ENCODE peak calls at places on chromosomes 5 and 9, in ten cellular contexts. V, A, R, T, N, B, W, J, C and G are unnamed samples.

GRCh38 chr5:72441861-72442540 is 65.2 kb downstream of the ZNF366 start:
- DNase-seq in A (peak), J (no peak), T (peak), N (no peak), C (no peak), R (no peak), V (no peak), B (peak), W (peak), G (no peak)

GRCh38 chr5:134255418-134256150 is 29.7 kb upstream of the PPP2CA start:
- DNase-seq in N (no peak), A (peak), J (no peak), W (no peak), V (no peak), B (no peak), C (no peak), T (peak), R (no peak), G (no peak)

GRCh38 chr5:84597904-84598303 is 213.2 kb upstream of the EDIL3 start:
- DNase-seq in T (no peak), W (no peak), N (no peak), R (no peak), J (no peak), B (no peak), C (no peak), A (no peak), V (no peak), G (no peak)

GRCh38 chr5:78537821-78538220 is 110.8 kb downstream of the LHFPL2 start:
- DNase-seq in T (peak), N (no peak), B (no peak), J (peak), W (no peak), C (no peak), V (peak), R (no peak), A (peak), G (no peak)

GRCh38 chr9:16901589-16901988 is 31.1 kb upstream of the BNC2 start:
- DNase-seq in J (no peak), N (no peak), A (peak), C (no peak), T (peak), V (no peak), B (no peak), W (peak), R (no peak), G (no peak)

GRCh38 chr5:96548941-96549340 is 113.2 kb upstream of the CAST start:
- DNase-seq in N (no peak), J (peak), V (no peak), W (peak), C (no peak), T (peak), R (no peak), A (no peak), B (no peak), G (peak)

GRCh38 chr9:115208503-115208902 is 90.5 kb upstream of the TNC start:
- DNase-seq in C (no peak), T (peak), R (no peak), V (no peak), J (no peak), B (no peak), A (peak), N (no peak), W (peak), G (no peak)

GRCh38 chr5:181566-181965 is 9.7 kb upstream of the LRRC14B start:
- DNase-seq in J (no peak), N (no peak), W (no peak), V (no peak), A (no peak), T (no peak), C (no peak), B (no peak), R (no peak), G (no peak)

GRCh38 chr9:93129286-93129685 is 4.8 kb downstream of the NINJ1 start:
- DNase-seq in J (no peak), N (no peak), A (no peak), T (no peak), W (no peak), V (no peak), B (no peak), C (no peak), R (no peak), G (no peak)

GRCh38 chr9:109779711-109780452 is at the start of gene PALM2AKAP2:
- DNase-seq in V (peak), A (peak), W (no peak), J (peak), B (no peak), N (peak), C (peak), R (peak), T (peak), G (no peak)

GRCh38 chr5:127739807-127740384 is 36.7 kb downstream of the CCDC192 start:
- DNase-seq in N (no peak), J (no peak), R (no peak), B (no peak), T (no peak), W (no peak), C (no peak), A (no peak), V (no peak), G (no peak)

DNA sequence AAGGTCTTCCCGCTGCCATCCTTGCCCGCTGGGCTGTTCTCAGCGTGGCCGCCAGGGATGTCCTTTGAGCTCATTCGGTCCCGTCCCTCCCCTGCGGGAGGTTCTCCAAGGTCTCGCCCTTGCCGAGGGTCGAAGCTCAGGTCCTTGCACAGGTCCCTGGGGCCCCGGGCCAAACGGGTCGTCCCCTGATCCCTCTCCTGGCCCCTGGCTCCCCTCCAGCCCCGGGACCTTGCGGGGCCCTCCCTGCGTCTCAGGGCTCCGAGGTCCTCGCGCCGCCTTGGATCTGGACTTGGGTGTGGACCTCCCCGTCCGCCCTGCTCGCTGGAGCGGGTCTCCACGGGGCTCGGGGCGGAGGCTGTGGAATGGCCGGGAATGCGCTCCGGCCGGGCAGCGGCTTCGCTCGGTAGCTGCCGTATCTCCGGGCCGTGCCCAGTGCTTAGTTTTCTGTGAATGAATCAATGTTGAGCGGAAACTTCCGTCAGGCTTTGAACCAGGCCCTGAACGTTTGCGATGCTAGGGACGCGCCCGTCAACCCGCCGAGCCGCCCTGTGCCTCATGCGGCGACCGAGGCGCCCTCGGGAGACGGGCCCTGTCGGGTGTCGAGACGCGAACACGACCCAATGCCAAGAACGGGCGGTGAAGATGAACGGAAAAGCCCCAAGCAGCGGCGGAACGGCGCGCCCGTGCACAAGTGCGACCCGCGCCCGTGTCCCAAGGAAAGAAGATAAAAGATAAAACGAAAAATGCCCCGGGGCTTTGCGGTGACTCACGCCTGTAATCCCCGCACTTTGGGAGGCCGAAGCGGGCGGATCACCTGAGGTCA is 779 bp downstream of the RNU6ATAC start:
- DNase-seq in N (peak), B (no peak), W (no peak), C (peak), T (peak), J (peak), R (peak), V (no peak), A (peak), G (no peak)
- TF ChIP-seq CTCF in N (peak), B (peak), W (peak), C (peak), T (peak), J (no peak), R (peak), V (no peak), A (no peak), G (no peak)

GRCh38 chr9:79611091-79611614 is 39.4 kb downstream of the TLE4 start:
- DNase-seq in B (peak), A (peak), N (no peak), J (no peak), C (no peak), W (peak), V (no peak), R (no peak), T (peak), G (no peak)
- H3K4me3 ChIP-seq in B (no peak), A (no peak), N (no peak), J (peak), C (no peak), W (no peak), V (no peak), R (no peak), T (no peak), G (no peak)

DNA sequence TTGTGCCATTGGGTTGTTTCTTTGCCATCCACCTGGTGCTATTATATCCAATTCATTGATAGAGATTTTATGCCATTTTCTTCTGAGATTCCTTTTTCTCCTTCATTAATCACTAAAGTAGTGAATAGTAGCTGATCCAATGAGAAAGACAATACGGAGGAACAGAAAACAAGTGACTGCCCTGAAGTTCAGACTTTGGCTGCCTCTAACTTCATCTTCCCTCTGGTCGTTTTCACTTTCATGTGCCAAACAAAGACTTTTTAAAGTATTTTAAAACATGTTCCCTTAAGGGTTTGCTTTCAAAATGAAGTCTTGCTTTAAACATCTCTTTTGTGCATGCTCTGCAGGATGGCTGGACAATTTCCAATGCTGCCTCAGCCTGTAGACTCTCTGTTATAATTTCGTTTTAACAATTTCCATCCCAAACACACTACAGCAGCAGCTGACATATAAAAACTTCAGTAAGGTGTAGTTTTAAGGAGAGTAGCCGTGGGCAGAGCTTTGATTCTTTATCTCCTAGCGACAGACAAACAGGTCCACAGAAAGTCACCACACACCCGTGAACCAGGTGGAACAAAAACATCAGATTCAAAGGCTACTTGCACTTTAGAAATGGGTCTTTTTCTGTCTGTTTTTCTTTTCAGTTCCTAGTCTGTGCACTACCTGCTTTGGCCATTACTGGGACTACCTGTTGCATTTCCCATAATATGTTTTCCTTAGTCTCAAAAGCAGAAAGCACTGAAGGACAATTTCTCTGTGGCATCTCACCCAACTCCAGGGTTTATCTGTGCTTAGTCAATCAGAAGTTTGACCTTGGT is 309.0 kb downstream of the DTWD2 start:
- DNase-seq in W (no peak), V (no peak), N (peak), A (no peak), J (no peak), T (no peak), C (no peak), R (no peak), B (no peak), G (no peak)
- TF ChIP-seq CTCF in W (no peak), V (no peak), N (no peak), A (no peak), J (no peak), T (no peak), C (no peak), R (no peak), B (no peak), G (no peak)

DNA sequence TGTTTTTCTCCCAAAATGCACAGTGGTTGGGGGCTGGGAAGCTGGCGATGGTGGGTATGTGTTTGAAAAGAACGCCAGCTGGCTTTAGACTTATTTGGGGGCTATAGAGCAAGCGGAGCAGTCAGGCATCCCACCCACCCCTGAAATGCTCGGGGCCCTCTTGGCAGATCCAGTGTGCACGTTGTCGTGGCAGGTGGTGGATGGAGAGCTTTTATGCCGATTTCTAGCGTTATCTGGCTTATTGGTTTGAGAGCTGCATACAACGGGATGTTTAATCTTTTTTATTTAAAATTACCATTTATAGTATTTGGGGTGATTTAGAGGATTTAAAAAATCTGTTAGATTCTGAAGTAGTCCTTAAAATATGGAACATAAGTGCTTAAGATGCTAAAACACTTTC is 8.1 kb downstream of the BASP1 start:
- DNase-seq in W (no peak), A (no peak), N (no peak), J (no peak), R (no peak), C (no peak), V (no peak), T (no peak), B (no peak), G (no peak)
- H3K4me3 ChIP-seq in W (no peak), A (no peak), N (no peak), J (no peak), R (no peak), C (no peak), V (no peak), T (no peak), B (no peak), G (no peak)